ENCODE peak calls at places on chromosome 15, in five cellular contexts. F is stimulated activated CD8-positive, alpha-beta memory T cell treated with anti-CD3 and anti-CD28 coated beads, Interleukin-4, amount 100 ng/mL, for 1 hour; Z is right cardiac atrium; O is amygdala; X is Peyer's patch. T is an unnamed sample.
A peak's percentile ranks its signal among the peaks of the same experiment; 100 is the strongest.

GRCh38 chr15:55343168-55343567 is 24.1 kb downstream of the PIGB start:
- DNase-seq in F (no peak), O (no peak), X (no peak), Z (no peak), T (no peak)

GRCh38 chr15:66779331-66780009 is 77.4 kb downstream of the SMAD6 start:
- DNase-seq in O (no peak), F (no peak), Z (no peak), X (no peak), T (no peak)

GRCh38 chr15:88860212-88860611 is 35.1 kb downstream of the HAPLN3 start:
- DNase-seq in X (no peak), Z (no peak), F (no peak), O (no peak), T (no peak)

GRCh38 chr15:42273900-42274692 is 863 bp upstream of the TMEM87A start:
- DNase-seq in X (peak; percentile 77), F (peak; percentile 17), Z (peak; percentile 81), O (no peak), T (peak; percentile 56)

GRCh38 chr15:78018968-78019644 is 58.4 kb downstream of the TBC1D2B start:
- DNase-seq in F (no peak), X (no peak), O (no peak), Z (no peak), T (no peak)

GRCh38 chr15:83561661-83562060 is 92.3 kb upstream of the ADAMTSL3 start:
- DNase-seq in F (no peak), X (no peak), Z (no peak), O (no peak), T (no peak)

GRCh38 chr15:73265536-73266153 is 103.1 kb downstream of the HCN4 start:
- DNase-seq in F (peak; percentile 4), X (peak; percentile 22), Z (peak; percentile 52), O (no peak), T (peak; percentile 31)

GRCh38 chr15:62059818-62060115 is 480 bp downstream of the VPS13C start:
- DNase-seq in Z (peak; percentile 81), O (peak; percentile 50), F (no peak), X (peak; percentile 79), T (peak; percentile 82)

GRCh38 chr15:75723847-75724660 is 11.4 kb upstream of the CSPG4 start:
- DNase-seq in F (no peak), Z (peak; percentile 95), O (peak; percentile 37), X (peak; percentile 47), T (no peak)

GRCh38 chr15:38128389-38128788 is 124.2 kb upstream of the SPRED1 start:
- DNase-seq in X (no peak), F (no peak), Z (no peak), O (no peak), T (no peak)

GRCh38 chr15:38782156-38782555 is 217.5 kb upstream of the RASGRP1 start:
- DNase-seq in F (no peak), Z (no peak), O (no peak), X (no peak), T (no peak)

GRCh38 chr15:98431171-98431570 is 217.2 kb upstream of the IGF1R start:
- DNase-seq in O (no peak), F (no peak), Z (no peak), X (no peak), T (no peak)

GRCh38 chr15:47603026-47603425 is 114.3 kb upstream of the SEMA6D start:
- DNase-seq in O (no peak), X (no peak), F (no peak), Z (no peak), T (no peak)

GRCh38 chr15:68055224-68055705 is 1.1 kb downstream of the PIAS1 start:
- DNase-seq in X (peak; percentile 71), O (no peak), Z (no peak), F (peak; percentile 17), T (peak; percentile 49)

GRCh38 chr15:99249270-99249817 is at the start of gene TTC23:
- DNase-seq in O (no peak), F (no peak), Z (no peak), X (no peak), T (no peak)

T was measured in immature natural killer cell.